ENCODE peak calls at places on chromosomes 13 and 19, in six cellular contexts. U, T, S, K, R and O are unnamed samples.

GRCh38 chr13:111396457-111396856 is 76.0 kb downstream of the TEX29 start:
- DNase-seq in S (no peak), R (no peak), U (peak), T (no peak), K (no peak), O (peak)

GRCh38 chr19:39413903-39414608 is 1.6 kb downstream of the PLEKHG2 start:
- DNase-seq in U (no peak), S (no peak), T (peak), K (no peak), R (no peak), O (peak)

GRCh38 chr13:80001510-80001842 is 339.4 kb downstream of the SPRY2 start:
- DNase-seq in T (no peak), K (no peak), U (no peak), R (no peak), S (no peak), O (no peak)

GRCh38 chr19:5166262-5166661 is 174.3 kb downstream of the PTPRS start:
- DNase-seq in S (no peak), K (no peak), T (peak), R (no peak), U (no peak), O (no peak)

GRCh38 chr19:45469132-45469834 is 1.5 kb downstream of the FOSB start:
- DNase-seq in K (peak), S (peak), R (peak), T (peak), U (peak), O (peak)

GRCh38 chr13:91154553-91154952 is 192.9 kb upstream of the MIR17HG start:
- DNase-seq in T (no peak), R (no peak), S (no peak), K (no peak), U (no peak), O (no peak)

GRCh38 chr19:18848860-18849661 is 17.3 kb downstream of the UPF1 start:
- DNase-seq in U (no peak), T (peak), S (no peak), K (no peak), R (no peak), O (peak)

GRCh38 chr13:37412271-37412683 is 186.3 kb downstream of the POSTN start:
- DNase-seq in U (no peak), K (no peak), T (peak), S (no peak), R (peak), O (no peak)

GRCh38 chr19:53101518-53101917 is 1.7 kb downstream of the ZNF160 start:
- DNase-seq in K (no peak), U (no peak), S (no peak), R (no peak), T (no peak), O (no peak)

GRCh38 chr13:42318570-42318969 is 46.6 kb downstream of the AKAP11 start:
- DNase-seq in U (no peak), S (no peak), T (no peak), R (no peak), K (no peak), O (no peak)

GRCh38 chr13:41148421-41149283 is 16.1 kb upstream of the KBTBD6 start:
- DNase-seq in U (no peak), S (no peak), T (no peak), R (no peak), K (no peak), O (no peak)

GRCh38 chr13:35157143-35157755 is 215.2 kb downstream of the NBEA start:
- DNase-seq in U (no peak), K (no peak), S (no peak), R (peak), T (peak), O (no peak)

GRCh38 chr19:43316591-43317319 is 36.7 kb upstream of the CD177 start:
- DNase-seq in T (no peak), U (no peak), R (no peak), S (no peak), K (no peak), O (no peak)

GRCh38 chr13:37775871-37776270 is 93.7 kb downstream of the TRPC4 start:
- DNase-seq in U (no peak), S (no peak), R (no peak), T (no peak), K (no peak), O (no peak)

GRCh38 chr13:59012731-59013130 is 1151.0 kb downstream of the DIAPH3 start:
- DNase-seq in U (no peak), R (no peak), T (no peak), K (no peak), S (no peak), O (no peak)

GRCh38 chr19:6709549-6709948 is 10.9 kb downstream of the C3 start:
- DNase-seq in U (no peak), T (no peak), S (no peak), R (no peak), K (no peak), O (peak)

GRCh38 chr19:51771369-51771768 is 10.4 kb downstream of the FPR2 start:
- DNase-seq in R (no peak), T (no peak), K (no peak), S (no peak), U (no peak), O (no peak)

GRCh38 chr19:55178781-55179569 is 1.1 kb downstream of the SYT5 start:
- DNase-seq in T (peak), K (peak), S (peak), U (peak), R (no peak), O (peak)

GRCh38 chr13:69603144-69603853 is 504.3 kb upstream of the ATXN8OS start:
- DNase-seq in R (no peak), T (no peak), S (no peak), U (no peak), K (no peak), O (no peak)

GRCh38 chr13:46086421-46086922 is 18.4 kb downstream of the CPB2 start:
- DNase-seq in R (no peak), U (no peak), K (no peak), S (no peak), T (no peak), O (no peak)

GRCh38 chr19:42006569-42006968 is 12.5 kb upstream of the ATP1A3 start:
- DNase-seq in R (no peak), U (no peak), S (no peak), K (no peak), T (no peak), O (no peak)

GRCh38 chr19:47891923-47892666 is 6.0 kb upstream of the SULT2A1 start:
- DNase-seq in K (no peak), S (no peak), R (no peak), U (no peak), T (no peak), O (peak)

GRCh38 chr19:29662604-29663404 is 2.5 kb upstream of the PLEKHF1 start:
- DNase-seq in U (no peak), K (no peak), T (peak), R (peak), S (no peak), O (peak)

GRCh38 chr13:30616927-30617314 is 799 bp upstream of the USPL1 start:
- DNase-seq in R (peak), K (peak), S (no peak), T (peak), U (no peak), O (no peak)

GRCh38 chr13:114140131-114140908 is 7.9 kb upstream of the RASA3 start:
- DNase-seq in S (no peak), U (no peak), T (no peak), K (no peak), R (no peak), O (peak)

GRCh38 chr13:112588490-112589297 is 741 bp upstream of the TUBGCP3 start:
- DNase-seq in R (no peak), U (no peak), K (no peak), S (no peak), T (no peak), O (no peak)